ENCODE peak calls at places on chromosomes 5 and 9, in eight cellular contexts. K, E, J, Q, A, P, O and R are unnamed samples.
A peak's percentile ranks its signal among the peaks of the same experiment; 100 is the strongest.

GRCh38 chr5:31911291-31912265 is 262.5 kb downstream of the GOLPH3 start:
- DNase-seq in K (no peak), E (no peak), J (no peak), Q (no peak), A (no peak), P (no peak), O (no peak), R (no peak)

GRCh38 chr9:37618817-37619216 is 26.4 kb upstream of the TOMM5 start:
- DNase-seq in K (peak; percentile 74), E (no peak), J (no peak), Q (no peak), A (no peak), P (no peak), O (no peak), R (no peak)

GRCh38 chr9:114606068-114606467 is 5.0 kb upstream of the TMEM268 start:
- DNase-seq in K (no peak), E (no peak), J (no peak), Q (no peak), A (no peak), P (no peak), O (no peak), R (no peak)

GRCh38 chr5:5645198-5645597 is 222.7 kb downstream of the ICE1 start:
- DNase-seq in K (peak; percentile 81), E (no peak), J (no peak), Q (no peak), A (no peak), P (no peak), O (no peak), R (no peak)

GRCh38 chr5:12141496-12141895 is 237.2 kb upstream of the CTNND2 start:
- DNase-seq in K (no peak), E (no peak), J (no peak), Q (no peak), A (no peak), P (no peak), O (no peak), R (no peak)

GRCh38 chr5:114055810-114056476 is 305.9 kb upstream of the KCNN2 start:
- DNase-seq in K (peak; percentile 53), E (no peak), J (no peak), Q (no peak), A (no peak), P (no peak), O (no peak), R (no peak)

GRCh38 chr9:26170224-26170623 is 492.0 kb upstream of the TUSC1 start:
- DNase-seq in K (no peak), E (no peak), J (no peak), Q (no peak), A (no peak), P (no peak), O (no peak), R (no peak)

GRCh38 chr5:137753986-137754235 is 252 bp downstream of the HNRNPA0 start:
- DNase-seq in K (no peak), E (no peak), J (no peak), Q (no peak), A (no peak), P (peak; percentile 16), O (no peak), R (no peak)

GRCh38 chr9:89880721-89881120 is 275.9 kb downstream of the GADD45G start:
- DNase-seq in K (no peak), E (no peak), J (no peak), Q (no peak), A (no peak), P (no peak), O (no peak), R (no peak)

GRCh38 chr5:120297621-120298020 is 166.5 kb upstream of the PRR16 start:
- DNase-seq in K (no peak), E (no peak), J (no peak), Q (no peak), A (no peak), P (no peak), O (no peak), R (no peak)

GRCh38 chr5:123813937-123814624 is 302.1 kb downstream of the CSNK1G3 start:
- DNase-seq in K (peak; percentile 80), E (no peak), J (peak; percentile 26), Q (peak; percentile 74), A (no peak), P (peak; percentile 14), O (no peak), R (no peak)

GRCh38 chr9:113011911-113012381 is at the start of gene ZNF883:
- DNase-seq in K (peak; percentile 88), E (peak; percentile 71), J (no peak), Q (peak; percentile 60), A (no peak), P (peak; percentile 44), O (no peak), R (peak; percentile 72)

GRCh38 chr5:142151436-142152382 is 43.1 kb downstream of the NDFIP1 start:
- DNase-seq in K (peak; percentile 61), E (peak; percentile 55), J (peak; percentile 41), Q (peak; percentile 54), A (no peak), P (peak; percentile 22), O (peak; percentile 9), R (no peak)

GRCh38 chr9:70049236-70049635 is 5.6 kb downstream of the MAMDC2 start:
- DNase-seq in K (peak; percentile 53), E (no peak), J (peak; percentile 46), Q (peak; percentile 63), A (no peak), P (no peak), O (no peak), R (no peak)

GRCh38 chr9:102185371-102185770 is 446.9 kb upstream of the GRIN3A start:
- DNase-seq in K (no peak), E (no peak), J (no peak), Q (no peak), A (no peak), P (no peak), O (no peak), R (no peak)

GRCh38 chr9:16064701-16065230 is 511.9 kb downstream of the CCDC171 start:
- DNase-seq in K (peak; percentile 4), E (no peak), J (no peak), Q (no peak), A (no peak), P (no peak), O (no peak), R (no peak)

GRCh38 chr5:31237159-31237558 is 43.7 kb downstream of the CDH6 start:
- DNase-seq in K (peak; percentile 55), E (no peak), J (no peak), Q (no peak), A (no peak), P (no peak), O (no peak), R (no peak)

GRCh38 chr9:88243736-88244135 is 105.5 kb upstream of the SPATA31C2 start:
- DNase-seq in K (no peak), E (no peak), J (no peak), Q (no peak), A (no peak), P (no peak), O (no peak), R (no peak)

GRCh38 chr9:136075134-136075841 is 19.8 kb downstream of the NACC2 start:
- DNase-seq in K (no peak), E (no peak), J (no peak), Q (no peak), A (no peak), P (no peak), O (no peak), R (no peak)

GRCh38 chr5:150350524-150351344 is 6.8 kb upstream of the TCOF1 start:
- DNase-seq in K (peak; percentile 61), E (peak; percentile 62), J (peak; percentile 79), Q (peak; percentile 76), A (peak; percentile 17), P (peak; percentile 74), O (no peak), R (peak; percentile 75)